ENCODE peak calls at places on chromosome 16, in five cellular contexts. One of them, this sample, is unnamed.

GRCh38 chr16:25633549-25633948 is 58.2 kb upstream of the HS3ST4 start:
- DNase-seq in mesothelial cell of epicardium: no peak
- DNase-seq in astrocyte of the spinal cord: no peak
- DNase-seq in Daoy: no peak
- DNase-seq in neuronal stem cell: no peak
- DNase-seq in this sample: no peak

GRCh38 chr16:31120129-31120528 is 2.7 kb downstream of the KAT8 start:
- DNase-seq in mesothelial cell of epicardium: no peak
- DNase-seq in astrocyte of the spinal cord: no peak
- DNase-seq in Daoy: no peak
- DNase-seq in neuronal stem cell: no peak
- DNase-seq in this sample: no peak

GRCh38 chr16:11992008-11992584 is 15.6 kb downstream of the SNX29 start:
- DNase-seq in mesothelial cell of epicardium: no peak
- DNase-seq in astrocyte of the spinal cord: no peak
- DNase-seq in Daoy: no peak
- DNase-seq in neuronal stem cell: no peak
- DNase-seq in this sample: no peak

GRCh38 chr16:67192781-67193260 is 866 bp downstream of the E2F4 start:
- DNase-seq in mesothelial cell of epicardium: no peak
- DNase-seq in astrocyte of the spinal cord: no peak
- DNase-seq in Daoy: no peak
- DNase-seq in neuronal stem cell: no peak
- DNase-seq in this sample: no peak

GRCh38 chr16:84763629-84764028 is 56.2 kb upstream of the CRISPLD2 start:
- DNase-seq in mesothelial cell of epicardium: no peak
- DNase-seq in astrocyte of the spinal cord: no peak
- DNase-seq in Daoy: no peak
- DNase-seq in neuronal stem cell: no peak
- DNase-seq in this sample: no peak

GRCh38 chr16:79767597-79768280 is 167.2 kb upstream of the MAF start:
- DNase-seq in mesothelial cell of epicardium: no peak
- DNase-seq in astrocyte of the spinal cord: peak
- DNase-seq in Daoy: peak
- DNase-seq in neuronal stem cell: peak
- DNase-seq in this sample: peak

GRCh38 chr16:81073560-81074330 is 3.3 kb downstream of the C16orf46 start:
- DNase-seq in mesothelial cell of epicardium: no peak
- DNase-seq in astrocyte of the spinal cord: no peak
- DNase-seq in Daoy: no peak
- DNase-seq in neuronal stem cell: no peak
- DNase-seq in this sample: no peak

GRCh38 chr16:3020604-3021448 is 658 bp downstream of the TNFRSF12A start:
- DNase-seq in mesothelial cell of epicardium: no peak
- DNase-seq in astrocyte of the spinal cord: peak
- DNase-seq in Daoy: peak
- DNase-seq in neuronal stem cell: peak
- DNase-seq in this sample: peak

GRCh38 chr16:4465977-4466779 is 8.2 kb downstream of the NMRAL1 start:
- DNase-seq in mesothelial cell of epicardium: no peak
- DNase-seq in astrocyte of the spinal cord: no peak
- DNase-seq in Daoy: no peak
- DNase-seq in neuronal stem cell: no peak
- DNase-seq in this sample: no peak

GRCh38 chr16:64047207-64047606 is 1074.7 kb downstream of the CDH11 start:
- DNase-seq in mesothelial cell of epicardium: no peak
- DNase-seq in astrocyte of the spinal cord: no peak
- DNase-seq in Daoy: no peak
- DNase-seq in neuronal stem cell: no peak
- DNase-seq in this sample: no peak

GRCh38 chr16:22625948-22626347 is 115.3 kb downstream of the NPIPB5 start:
- DNase-seq in mesothelial cell of epicardium: no peak
- DNase-seq in astrocyte of the spinal cord: no peak
- DNase-seq in Daoy: no peak
- DNase-seq in neuronal stem cell: no peak
- DNase-seq in this sample: no peak

GRCh38 chr16:80526418-80527061 is 14.3 kb upstream of the DYNLRB2 start:
- DNase-seq in mesothelial cell of epicardium: no peak
- DNase-seq in astrocyte of the spinal cord: peak
- DNase-seq in Daoy: peak
- DNase-seq in neuronal stem cell: peak
- DNase-seq in this sample: peak

GRCh38 chr16:66324785-66325184 is 41.7 kb upstream of the CDH5 start:
- DNase-seq in mesothelial cell of epicardium: no peak
- DNase-seq in astrocyte of the spinal cord: no peak
- DNase-seq in Daoy: peak
- DNase-seq in neuronal stem cell: no peak
- DNase-seq in this sample: no peak

GRCh38 chr16:66503030-66503429 is 46.9 kb downstream of the TK2 start:
- DNase-seq in mesothelial cell of epicardium: no peak
- DNase-seq in astrocyte of the spinal cord: no peak
- DNase-seq in Daoy: no peak
- DNase-seq in neuronal stem cell: no peak
- DNase-seq in this sample: no peak

GRCh38 chr16:26802440-26802839 is 264.3 kb upstream of the C16orf82 start:
- DNase-seq in mesothelial cell of epicardium: no peak
- DNase-seq in astrocyte of the spinal cord: no peak
- DNase-seq in Daoy: no peak
- DNase-seq in neuronal stem cell: no peak
- DNase-seq in this sample: no peak

GRCh38 chr16:55239723-55240122 is 84.3 kb upstream of the IRX6 start:
- DNase-seq in mesothelial cell of epicardium: no peak
- DNase-seq in astrocyte of the spinal cord: no peak
- DNase-seq in Daoy: no peak
- DNase-seq in neuronal stem cell: no peak
- DNase-seq in this sample: no peak

GRCh38 chr16:85520853-85521736 is 92.0 kb upstream of the GSE1 start:
- DNase-seq in mesothelial cell of epicardium: no peak
- DNase-seq in astrocyte of the spinal cord: no peak
- DNase-seq in Daoy: no peak
- DNase-seq in neuronal stem cell: no peak
- DNase-seq in this sample: no peak

GRCh38 chr16:15647615-15648014 is 2.4 kb upstream of the NDE1 start:
- DNase-seq in mesothelial cell of epicardium: no peak
- DNase-seq in astrocyte of the spinal cord: no peak
- DNase-seq in Daoy: no peak
- DNase-seq in neuronal stem cell: no peak
- DNase-seq in this sample: no peak

GRCh38 chr16:87328846-87329245 is 11.7 kb upstream of the C16orf95 start:
- DNase-seq in mesothelial cell of epicardium: no peak
- DNase-seq in astrocyte of the spinal cord: no peak
- DNase-seq in Daoy: no peak
- DNase-seq in neuronal stem cell: no peak
- DNase-seq in this sample: no peak